ENCODE peak calls at places on chromosome 21, in four cellular contexts. One of them, this sample, is unnamed.

GRCh38 chr21:27606422-27606821 is 639.5 kb upstream of the ADAMTS5 start:
- DNase-seq in A549: no peak
- DNase-seq in stomach: no peak
- DNase-seq in spleen: no peak
- DNase-seq in this sample: no peak

GRCh38 chr21:38219049-38219628 is 37.7 kb upstream of the KCNJ15 start:
- DNase-seq in spleen: peak; percentile 85
- DNase-seq in A549: peak; percentile 70
- DNase-seq in stomach: peak; percentile 83
- DNase-seq in this sample: peak; percentile 79

GRCh38 chr21:25895565-25896205 is 160.9 kb downstream of the GABPA start:
- DNase-seq in spleen: no peak
- DNase-seq in A549: no peak
- DNase-seq in stomach: no peak
- DNase-seq in this sample: no peak

GRCh38 chr21:34845521-34846213 is 176.9 kb downstream of the CLIC6 start:
- DNase-seq in A549: no peak
- DNase-seq in spleen: no peak
- DNase-seq in stomach: peak; percentile 82
- DNase-seq in this sample: no peak

GRCh38 chr21:31683029-31683428 is 23.5 kb downstream of the SOD1 start:
- DNase-seq in stomach: no peak
- DNase-seq in spleen: no peak
- DNase-seq in A549: no peak
- DNase-seq in this sample: no peak

GRCh38 chr21:46355161-46356004 is 31.4 kb downstream of the PCNT start:
- DNase-seq in stomach: no peak
- DNase-seq in spleen: no peak
- DNase-seq in A549: no peak
- DNase-seq in this sample: no peak

GRCh38 chr21:25342811-25343210 is 264.5 kb downstream of the MRPL39 start:
- DNase-seq in stomach: no peak
- DNase-seq in spleen: no peak
- DNase-seq in A549: no peak
- DNase-seq in this sample: no peak

GRCh38 chr21:34593423-34593822 is 21.5 kb downstream of the RCAN1 start:
- DNase-seq in stomach: peak; percentile 52
- DNase-seq in spleen: no peak
- DNase-seq in A549: no peak
- DNase-seq in this sample: peak; percentile 41

GRCh38 chr21:31888936-31889371 is 16.1 kb downstream of the HUNK start:
- DNase-seq in A549: peak; percentile 54
- DNase-seq in stomach: no peak
- DNase-seq in spleen: no peak
- DNase-seq in this sample: peak; percentile 68

GRCh38 chr21:44955803-44956175 is 16.0 kb downstream of the SLX9 start:
- DNase-seq in spleen: peak; percentile 55
- DNase-seq in A549: no peak
- DNase-seq in stomach: no peak
- DNase-seq in this sample: no peak

GRCh38 chr21:45059121-45059520 is 15.3 kb upstream of the ADARB1 start:
- DNase-seq in spleen: no peak
- DNase-seq in A549: no peak
- DNase-seq in stomach: no peak
- DNase-seq in this sample: no peak

GRCh38 chr21:40516336-40516735 is 330.6 kb downstream of the DSCAM start:
- DNase-seq in A549: no peak
- DNase-seq in spleen: no peak
- DNase-seq in stomach: no peak
- DNase-seq in this sample: no peak

GRCh38 chr21:31363720-31364119 is 19.7 kb upstream of the TIAM1 start:
- DNase-seq in stomach: no peak
- DNase-seq in A549: no peak
- DNase-seq in spleen: no peak
- DNase-seq in this sample: no peak

GRCh38 chr21:27326293-27326692 is 359.4 kb upstream of the ADAMTS5 start:
- DNase-seq in A549: no peak
- DNase-seq in spleen: no peak
- DNase-seq in stomach: no peak
- DNase-seq in this sample: no peak

GRCh38 chr21:45636921-45637646 is 6.4 kb upstream of the PCBP3 start:
- DNase-seq in stomach: no peak
- DNase-seq in A549: no peak
- DNase-seq in spleen: no peak
- DNase-seq in this sample: no peak

GRCh38 chr21:26684866-26685265 is 111.8 kb upstream of the CYYR1 start:
- DNase-seq in A549: no peak
- DNase-seq in stomach: no peak
- DNase-seq in spleen: no peak
- DNase-seq in this sample: no peak

GRCh38 chr21:45484318-45484717 is 57.9 kb downstream of the SLC19A1 start:
- DNase-seq in stomach: no peak
- DNase-seq in A549: no peak
- DNase-seq in spleen: no peak
- DNase-seq in this sample: no peak

GRCh38 chr21:41707231-41707988 is 59.4 kb downstream of the RIPK4 start:
- DNase-seq in stomach: no peak
- DNase-seq in A549: no peak
- DNase-seq in spleen: no peak
- DNase-seq in this sample: no peak

GRCh38 chr21:45910548-45911221 is 70.9 kb upstream of the COL6A1 start:
- DNase-seq in A549: no peak
- DNase-seq in stomach: no peak
- DNase-seq in spleen: no peak
- DNase-seq in this sample: no peak

GRCh38 chr21:25402134-25402957 is 204.9 kb downstream of the MRPL39 start:
- DNase-seq in stomach: no peak
- DNase-seq in A549: no peak
- DNase-seq in spleen: no peak
- DNase-seq in this sample: no peak

GRCh38 chr21:38323721-38324591 is 67.2 kb downstream of the KCNJ15 start:
- DNase-seq in spleen: no peak
- DNase-seq in A549: peak; percentile 39
- DNase-seq in stomach: no peak
- DNase-seq in this sample: no peak

GRCh38 chr21:38839683-38840286 is 34.1 kb downstream of the ETS2 start:
- DNase-seq in A549: peak; percentile 53
- DNase-seq in stomach: no peak
- DNase-seq in spleen: no peak
- DNase-seq in this sample: no peak

GRCh38 chr21:45294509-45295291 is 7.0 kb upstream of the POFUT2 start:
- DNase-seq in A549: no peak
- DNase-seq in spleen: peak; percentile 84
- DNase-seq in stomach: peak; percentile 54
- DNase-seq in this sample: peak; percentile 70

GRCh38 chr21:41148798-41149197 is 19.2 kb upstream of the BACE2 start:
- DNase-seq in stomach: no peak
- DNase-seq in A549: no peak
- DNase-seq in spleen: no peak
- DNase-seq in this sample: no peak

GRCh38 chr21:44703731-44704635 is 7.0 kb downstream of the KRTAP10-12 start:
- DNase-seq in spleen: no peak
- DNase-seq in stomach: no peak
- DNase-seq in A549: no peak
- DNase-seq in this sample: no peak

GRCh38 chr21:41624674-41625310 is 116.8 kb upstream of the TMPRSS2 start:
- DNase-seq in stomach: no peak
- DNase-seq in spleen: no peak
- DNase-seq in A549: no peak
- DNase-seq in this sample: no peak

GRCh38 chr21:38263493-38263892 is 6.7 kb downstream of the KCNJ15 start:
- DNase-seq in spleen: no peak
- DNase-seq in stomach: no peak
- DNase-seq in A549: no peak
- DNase-seq in this sample: no peak

GRCh38 chr21:45592626-45593134 is 50.4 kb upstream of the SLC19A1 start:
- DNase-seq in stomach: no peak
- DNase-seq in A549: no peak
- DNase-seq in spleen: peak; percentile 48
- DNase-seq in this sample: no peak

GRCh38 chr21:38327984-38328383 is 71.2 kb downstream of the KCNJ15 start:
- DNase-seq in A549: no peak
- DNase-seq in stomach: no peak
- DNase-seq in spleen: no peak
- DNase-seq in this sample: no peak

GRCh38 chr21:20016431-20017005 is 981.7 kb upstream of the NCAM2 start:
- DNase-seq in A549: no peak
- DNase-seq in stomach: no peak
- DNase-seq in spleen: no peak
- DNase-seq in this sample: no peak

DNA sequence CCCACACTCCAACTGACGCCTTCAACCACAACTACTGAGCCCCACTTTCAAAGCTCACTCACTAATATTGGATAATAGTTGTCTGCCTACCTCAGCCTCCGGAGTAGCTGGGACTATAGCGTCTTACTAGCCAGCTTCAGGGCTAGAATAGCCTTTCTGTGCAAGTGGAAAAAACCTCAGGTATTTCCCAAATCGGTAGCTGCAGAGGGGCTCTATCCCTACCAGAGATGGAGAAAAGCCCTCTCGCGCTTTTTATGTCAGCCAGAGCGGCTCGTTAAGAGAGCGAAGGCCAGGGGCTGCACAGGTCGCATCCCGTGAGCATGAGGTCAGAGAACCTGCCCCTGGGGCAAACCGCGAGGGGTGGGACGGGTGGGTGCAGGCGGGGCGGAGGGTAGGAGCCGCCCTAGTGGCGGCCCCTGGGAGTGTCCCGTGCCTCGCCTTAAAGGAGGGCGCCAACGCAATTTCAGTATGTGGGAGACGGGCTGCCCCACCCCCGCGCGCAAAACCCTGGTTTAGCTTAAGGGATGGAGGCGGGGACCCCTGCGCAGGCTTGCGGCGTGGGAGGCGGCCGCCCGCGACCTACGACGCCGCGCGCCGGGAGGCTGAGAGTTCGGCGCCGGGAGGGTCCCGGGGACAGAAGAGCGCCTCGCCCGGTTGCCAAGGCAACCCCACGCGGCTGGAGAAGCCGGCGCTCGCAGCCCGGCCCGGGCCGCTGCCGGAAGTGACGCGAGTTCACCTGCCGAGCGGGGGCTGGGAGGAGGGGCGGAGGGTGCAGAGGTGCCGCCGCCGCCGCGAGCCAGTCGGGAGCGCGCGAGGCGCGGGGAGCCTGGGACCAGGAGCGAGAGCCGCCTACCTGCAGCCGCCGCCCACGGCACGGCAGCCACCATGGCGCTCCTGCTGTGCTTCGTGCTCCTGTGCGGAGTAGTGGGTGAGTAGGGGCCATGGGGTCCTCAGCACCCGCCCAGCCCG is at the start of gene CXADR:
- DNase-seq in stomach: peak; percentile 93
- DNase-seq in A549: peak; percentile 81
- DNase-seq in spleen: peak; percentile 89
- DNase-seq in this sample: peak; percentile 93
- TF ChIP-seq POLR2A in stomach: no peak
- TF ChIP-seq POLR2A in A549: peak; percentile 73
- TF ChIP-seq POLR2A in spleen: no peak
- TF ChIP-seq POLR2A in this sample: peak; percentile 91

GRCh38 chr21:36124395-36124794 is 10.5 kb upstream of the CBR3 start:
- DNase-seq in spleen: no peak
- DNase-seq in A549: no peak
- DNase-seq in stomach: no peak
- DNase-seq in this sample: no peak

GRCh38 chr21:36126621-36127110 is 8.2 kb upstream of the CBR3 start:
- DNase-seq in stomach: peak; percentile 20
- DNase-seq in A549: no peak
- DNase-seq in spleen: no peak
- DNase-seq in this sample: no peak

GRCh38 chr21:36127250-36127904 is 7.5 kb upstream of the CBR3 start:
- DNase-seq in stomach: peak; percentile 19
- DNase-seq in A549: no peak
- DNase-seq in spleen: no peak
- DNase-seq in this sample: no peak

GRCh38 chr21:36126166-36126565 is 8.7 kb upstream of the CBR3 start:
- DNase-seq in stomach: peak; percentile 55
- DNase-seq in A549: no peak
- DNase-seq in spleen: no peak
- DNase-seq in this sample: no peak

GRCh38 chr21:36125513-36126121 is 9.3 kb upstream of the CBR3 start:
- DNase-seq in stomach: peak; percentile 71
- DNase-seq in spleen: no peak
- DNase-seq in A549: peak; percentile 51
- DNase-seq in this sample: peak; percentile 75
- TF ChIP-seq CTCF in stomach: peak; percentile 94
- TF ChIP-seq CTCF in spleen: peak; percentile 69
- TF ChIP-seq CTCF in A549: peak; percentile 55
- TF ChIP-seq CTCF in this sample: peak; percentile 75

GRCh38 chr21:29304577-29304976 is 5.9 kb downstream of the BACH1 start:
- DNase-seq in spleen: no peak
- DNase-seq in A549: no peak
- DNase-seq in stomach: no peak
- DNase-seq in this sample: no peak
- H3K27ac ChIP-seq in spleen: no peak overlapping the region
- H3K27ac ChIP-seq in A549: no peak overlapping the region
- H3K27ac ChIP-seq in stomach: no peak overlapping the region
- H3K27ac ChIP-seq in this sample: peak overlapping the region; percentile 98

DNA sequence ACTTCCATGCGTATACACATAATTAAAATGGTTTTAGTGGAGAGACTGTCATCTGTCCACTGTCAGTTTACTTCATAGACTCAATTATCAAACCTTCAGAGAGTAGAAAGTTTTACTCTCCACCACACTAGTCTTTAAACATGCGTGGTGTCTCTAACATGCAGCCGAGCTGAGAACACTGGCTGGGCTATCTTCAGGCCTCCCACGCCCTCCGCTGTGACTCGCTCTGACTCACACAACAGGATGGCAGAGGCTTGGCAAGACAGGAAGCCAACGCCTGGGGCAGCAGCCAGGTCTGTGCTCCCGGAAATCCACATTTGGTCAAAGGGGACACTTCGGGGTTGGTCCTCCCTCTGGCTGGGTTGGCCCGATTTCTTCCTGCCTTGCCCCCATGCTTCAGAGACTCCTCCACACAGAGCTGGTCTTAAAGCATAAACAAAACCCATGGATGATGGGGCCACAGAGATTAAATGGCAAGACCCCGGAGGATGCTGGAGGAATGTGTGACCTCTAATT is 22.7 kb upstream of the IFNGR2 start:
- DNase-seq in stomach: peak; percentile 86
- DNase-seq in spleen: peak; percentile 97
- DNase-seq in A549: peak; percentile 95
- DNase-seq in this sample: peak; percentile 65
- TF ChIP-seq POLR2A in stomach: no peak
- TF ChIP-seq POLR2A in spleen: peak; percentile 63
- TF ChIP-seq POLR2A in A549: no peak
- TF ChIP-seq POLR2A in this sample: peak; percentile 41

GRCh38 chr21:43645414-43645891 is 13.8 kb downstream of the HSF2BP start:
- DNase-seq in A549: peak; percentile 90
- DNase-seq in spleen: no peak
- DNase-seq in stomach: peak; percentile 57
- DNase-seq in this sample: peak; percentile 31
- TF ChIP-seq CTCF in A549: peak; percentile 64
- TF ChIP-seq CTCF in spleen: peak; percentile 57
- TF ChIP-seq CTCF in stomach: peak; percentile 17
- TF ChIP-seq CTCF in this sample: peak; percentile 31

This sample was measured in body of pancreas.